ENCODE peak calls at places on chromosomes 6 and 20, in four cellular contexts. P is brain microvascular endothelial cell; I is dorsolateral prefrontal cortex; C is effector memory CD4-positive, alpha-beta T cell. E is an unnamed sample.

GRCh38 chr6:113401231-113401630 is 455.9 kb upstream of the MARCKS start:
- DNase-seq in C (no peak), I (no peak), P (no peak), E (no peak)

GRCh38 chr20:19015326-19015725 is 197.1 kb upstream of the SLC24A3 start:
- DNase-seq in P (no peak), I (no peak), C (no peak), E (no peak)

GRCh38 chr6:125802943-125803377 is 12.2 kb downstream of the NCOA7 start:
- DNase-seq in C (no peak), I (no peak), P (peak), E (no peak)

GRCh38 chr6:163589401-163589800 is 174.9 kb downstream of the QKI start:
- DNase-seq in C (no peak), I (no peak), P (no peak), E (no peak)

GRCh38 chr20:43975096-43975768 is 60.6 kb downstream of the TOX2 start:
- DNase-seq in I (no peak), C (no peak), P (peak), E (peak)

GRCh38 chr6:20366082-20366834 is 35.4 kb upstream of the E2F3 start:
- DNase-seq in I (no peak), P (no peak), C (no peak), E (no peak)

GRCh38 chr20:44714102-44714700 is 968 bp upstream of the CCN5 start:
- DNase-seq in C (no peak), I (no peak), P (no peak), E (no peak)

GRCh38 chr6:117265425-117266266 is at the start of gene VGLL2:
- DNase-seq in I (no peak), P (no peak), C (no peak), E (peak)

GRCh38 chr20:25399038-25399430 is 8.4 kb upstream of the ABHD12 start:
- DNase-seq in C (no peak), P (peak), I (no peak), E (no peak)

GRCh38 chr6:4615891-4616290 is 160.3 kb upstream of the CDYL start:
- DNase-seq in P (no peak), C (no peak), I (no peak), E (no peak)

GRCh38 chr6:169865346-169866139 is 114.1 kb downstream of the ERMARD start:
- DNase-seq in P (no peak), I (no peak), C (no peak), E (no peak)

GRCh38 chr20:57651977-57652864 is 32.0 kb upstream of the ZBP1 start:
- DNase-seq in I (peak), P (no peak), C (no peak), E (peak)

GRCh38 chr6:117142145-117142544 is 123.2 kb upstream of the VGLL2 start:
- DNase-seq in C (no peak), I (no peak), P (no peak), E (no peak)

GRCh38 chr6:166745801-166746668 is 119.0 kb upstream of the RPS6KA2 start:
- DNase-seq in C (no peak), P (no peak), I (no peak), E (no peak)

GRCh38 chr20:33739493-33739892 is 7.7 kb downstream of the ZNF341 start:
- DNase-seq in P (no peak), C (no peak), I (no peak), E (no peak)

GRCh38 chr20:33746325-33746998 is 14.7 kb downstream of the ZNF341 start:
- DNase-seq in C (no peak), P (no peak), I (no peak), E (no peak)

GRCh38 chr20:33740189-33740588 is 8.4 kb downstream of the ZNF341 start:
- DNase-seq in P (no peak), C (no peak), I (no peak), E (no peak)

GRCh38 chr20:33744181-33744580 is 12.4 kb downstream of the ZNF341 start:
- DNase-seq in P (no peak), I (no peak), C (no peak), E (no peak)

GRCh38 chr20:33744773-33745385 is 13.1 kb downstream of the ZNF341 start:
- DNase-seq in C (no peak), P (no peak), I (no peak), E (no peak)
- H3K27ac ChIP-seq in C (no peak), P (no peak), I (no peak), E (no peak)

DNA sequence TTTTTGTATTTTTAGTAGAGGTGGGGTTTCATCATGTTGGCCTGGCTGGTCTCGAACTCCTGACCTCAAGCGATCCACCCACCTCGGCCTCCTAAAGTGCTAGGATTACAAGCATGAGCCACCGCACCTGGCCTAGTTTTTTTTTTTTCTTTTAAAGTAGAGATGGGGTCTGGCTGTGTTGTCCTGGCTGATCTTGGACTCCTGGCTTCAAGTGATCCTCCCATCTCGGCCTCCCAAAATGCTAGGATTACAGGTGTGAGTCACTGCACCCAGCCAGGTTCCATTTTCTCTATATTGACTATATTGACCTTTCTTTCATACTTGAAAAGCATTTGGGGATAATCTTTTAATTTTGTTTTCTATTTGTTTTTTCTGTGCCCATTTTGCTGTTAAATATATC is 13.3 kb downstream of the PANK2 start:
- DNase-seq in P (no peak), I (no peak), C (no peak), E (no peak)
- H3K27ac ChIP-seq in P (no peak), I (peak), C (no peak), E (no peak)

GRCh38 chr6:39208233-39208720 is 21.0 kb downstream of the KCNK5 start:
- DNase-seq in C (no peak), I (no peak), P (no peak), E (no peak)
- H3K27ac ChIP-seq in C (no peak), I (no peak), P (no peak), E (no peak)

GRCh38 chr6:119630561-119631192 is 281.1 kb upstream of the MAN1A1 start:
- DNase-seq in I (no peak), C (no peak), P (no peak), E (no peak)
- H3K27ac ChIP-seq in I (no peak), C (no peak), P (no peak), E (no peak)

DNA sequence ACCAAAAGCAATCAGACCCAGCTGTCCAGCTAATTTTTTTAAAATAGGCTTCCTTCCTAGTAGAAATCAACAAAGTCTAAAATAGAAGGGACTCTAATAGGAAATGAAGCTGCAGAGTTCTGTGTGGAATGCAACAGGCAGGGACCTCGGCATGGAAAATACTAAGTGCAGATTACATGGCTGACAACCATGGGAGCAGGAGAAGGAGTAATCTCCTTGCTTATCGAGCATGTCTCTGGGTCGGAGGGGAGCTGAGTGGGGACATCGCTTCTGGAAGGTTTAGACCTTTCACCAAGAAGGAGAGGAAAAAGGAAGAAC is 16.9 kb upstream of the ZNF831 start:
- DNase-seq in P (no peak), I (no peak), C (no peak), E (no peak)
- H3K27ac ChIP-seq in P (no peak), I (no peak), C (peak), E (peak)

DNA sequence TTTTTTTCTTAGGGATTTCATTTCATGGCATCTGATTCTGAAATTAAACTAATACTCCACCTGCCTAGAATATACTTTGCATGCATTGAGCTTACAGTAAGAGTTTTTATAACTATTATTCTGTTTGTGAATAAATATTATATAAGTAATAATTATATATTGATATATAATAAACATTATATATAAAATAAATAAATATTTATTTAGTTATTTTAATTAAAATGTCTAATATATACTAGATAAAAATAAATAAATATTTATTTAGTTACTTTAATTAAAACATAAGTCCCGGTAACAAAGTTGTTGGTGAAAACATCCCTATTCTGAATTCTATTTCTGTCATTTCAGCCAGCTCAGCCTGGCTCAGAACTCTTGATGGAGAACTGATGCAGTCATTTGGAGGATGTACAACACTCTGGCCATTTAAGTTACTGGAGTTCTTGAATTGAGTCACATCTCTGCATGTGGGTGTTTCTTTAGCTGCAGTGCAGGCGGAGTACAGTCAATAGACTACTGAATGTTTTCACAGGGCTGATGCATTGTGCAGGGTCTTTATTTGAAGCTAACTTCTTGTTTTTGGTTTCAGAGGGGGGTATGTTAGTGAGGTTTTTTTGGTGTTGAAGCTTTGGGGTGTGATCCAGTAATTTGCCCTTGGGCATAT is 508.9 kb upstream of the ADGRB3 start:
- DNase-seq in C (no peak), I (no peak), P (no peak), E (no peak)
- H3K27ac ChIP-seq in C (no peak), I (no peak), P (no peak), E (no peak)

E was measured in suprapubic skin.